ENCODE peak calls at places on chromosomes 1 and 21, in six cellular contexts. H is NT2/D1, F is neural progenitor cell, R is astrocyte, B is GM23248, N is endothelial cell of umbilical vein. D is an unnamed sample.

GRCh38 chr1:247118946-247119446 is 14.8 kb upstream of the ZNF669 start:
- DNase-seq in H (peak), F (peak), R (no peak), B (peak), N (no peak), D (peak)

GRCh38 chr1:229643996-229644748 is 18.1 kb downstream of the URB2 start:
- DNase-seq in H (no peak), F (no peak), R (no peak), B (no peak), N (no peak), D (peak)

GRCh38 chr1:47656719-47657685 is 219.2 kb downstream of the FOXD2 start:
- DNase-seq in H (no peak), F (no peak), R (peak), B (peak), N (peak), D (no peak)

GRCh38 chr1:84827566-84827965 is 65.4 kb downstream of the LPAR3 start:
- DNase-seq in H (no peak), F (no peak), R (no peak), B (no peak), N (no peak), D (no peak)

GRCh38 chr1:98098473-98098872 is 177.6 kb upstream of the DPYD start:
- DNase-seq in H (no peak), F (no peak), R (no peak), B (no peak), N (no peak), D (no peak)

GRCh38 chr1:45589861-45590260 is 6.0 kb downstream of the NASP start:
- DNase-seq in H (no peak), F (no peak), R (no peak), B (no peak), N (no peak), D (no peak)

GRCh38 chr21:45826733-45827692 is 154.6 kb upstream of the COL6A1 start:
- DNase-seq in H (no peak), F (no peak), R (no peak), B (no peak), N (no peak), D (no peak)

GRCh38 chr1:41399148-41399795 is 38.0 kb downstream of the FOXO6 start:
- DNase-seq in H (no peak), F (peak), R (no peak), B (no peak), N (no peak), D (no peak)

GRCh38 chr1:9900142-9901043 is 9.7 kb downstream of the CTNNBIP1 start:
- DNase-seq in H (no peak), F (no peak), R (no peak), B (no peak), N (peak), D (no peak)

GRCh38 chr1:59924653-59925052 is 1.9 kb downstream of the CYP2J2 start:
- DNase-seq in H (no peak), F (no peak), R (no peak), B (no peak), N (no peak), D (no peak)

GRCh38 chr1:54356680-54357147 is 49.5 kb downstream of the SSBP3 start:
- DNase-seq in H (no peak), F (no peak), R (no peak), B (no peak), N (no peak), D (no peak)

GRCh38 chr1:147752531-147752930 is 7.9 kb downstream of the GJA5 start:
- DNase-seq in H (no peak), F (no peak), R (no peak), B (no peak), N (no peak), D (no peak)

GRCh38 chr1:15957221-15958090 is 18.4 kb downstream of the ZBTB17 start:
- DNase-seq in H (no peak), F (peak), R (no peak), B (no peak), N (no peak), D (peak)

GRCh38 chr1:226497276-226497833 is 51.2 kb upstream of the STUM start:
- DNase-seq in H (no peak), F (no peak), R (no peak), B (no peak), N (no peak), D (no peak)

GRCh38 chr21:15421521-15421920 is 308.3 kb upstream of the USP25 start:
- DNase-seq in H (no peak), F (no peak), R (peak), B (no peak), N (no peak), D (no peak)

GRCh38 chr1:223872308-223872878 is 26.6 kb upstream of the TP53BP2 start:
- DNase-seq in H (no peak), F (peak), R (no peak), B (peak), N (no peak), D (no peak)

GRCh38 chr1:32948082-32948722 is 16.4 kb downstream of the RNF19B start:
- DNase-seq in H (no peak), F (no peak), R (no peak), B (no peak), N (no peak), D (no peak)

GRCh38 chr1:52613611-52614373 is 11.6 kb downstream of the GPX7 start:
- DNase-seq in H (peak), F (no peak), R (no peak), B (no peak), N (peak), D (no peak)

GRCh38 chr1:168408531-168409242 is 128.0 kb downstream of the TBX19 start:
- DNase-seq in H (no peak), F (no peak), R (peak), B (peak), N (no peak), D (no peak)

GRCh38 chr1:167708940-167709389 is 12.8 kb upstream of the MPZL1 start:
- DNase-seq in H (no peak), F (no peak), R (no peak), B (no peak), N (no peak), D (no peak)

GRCh38 chr21:45737485-45738166 is 94.1 kb downstream of the PCBP3 start:
- DNase-seq in H (no peak), F (no peak), R (no peak), B (no peak), N (no peak), D (no peak)

GRCh38 chr1:29415156-29415830 is 179.0 kb downstream of the PTPRU start:
- DNase-seq in H (peak), F (peak), R (no peak), B (no peak), N (no peak), D (peak)

GRCh38 chr1:173666646-173667045 is 3.0 kb downstream of the ANKRD45 start:
- DNase-seq in H (no peak), F (no peak), R (peak), B (peak), N (no peak), D (no peak)

DNA sequence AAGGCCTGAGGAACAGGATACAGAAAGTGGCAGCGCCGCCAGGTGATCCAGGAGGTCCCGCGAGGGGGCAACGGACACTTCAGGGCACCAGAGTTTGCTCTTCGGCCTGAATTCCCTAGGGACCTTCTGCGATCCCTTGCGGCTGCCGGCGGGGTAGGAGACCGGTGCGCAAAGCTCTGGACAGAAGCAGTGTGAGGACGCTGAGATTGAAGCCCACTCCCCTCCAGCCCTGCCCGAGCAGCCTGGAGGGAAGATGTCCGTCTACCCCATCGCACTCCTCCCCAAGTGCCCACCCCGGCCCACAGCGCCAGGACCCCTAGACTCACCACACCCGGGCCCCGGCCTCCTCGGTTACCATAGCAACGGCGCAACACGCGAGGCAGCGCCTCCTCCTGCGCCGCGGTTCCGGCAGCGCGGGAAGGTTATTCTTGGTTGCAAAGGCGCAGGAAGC is at the start of gene ANKRD45:
- DNase-seq in H (peak), F (peak), R (peak), B (peak), N (peak), D (no peak)
- H3K9ac ChIP-seq in H (peak), F (no peak), R (peak), B (peak), N (peak), D (no peak)

DNA sequence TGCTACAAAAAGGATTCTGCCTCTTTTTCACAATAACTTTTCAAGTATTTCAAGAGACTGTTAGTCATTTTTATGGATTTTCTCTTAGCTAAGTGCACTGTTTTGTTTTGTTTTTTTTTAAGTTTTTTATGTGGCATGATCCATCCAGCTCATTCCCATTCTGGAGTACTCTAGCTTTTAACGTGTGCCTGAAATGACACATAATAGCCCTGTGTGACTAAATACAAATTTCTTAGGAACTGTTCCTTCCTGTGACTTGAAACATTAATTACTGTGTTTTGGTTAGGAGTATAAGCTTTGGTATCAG is 143.9 kb downstream of the HS2ST1 start:
- DNase-seq in H (no peak), F (no peak), R (no peak), B (peak), N (no peak), D (no peak)
- H3K4me3 ChIP-seq in H (no peak), F (no peak), R (no peak), B (peak), N (no peak), D (peak)

GRCh38 chr1:26535201-26535600 is 5.6 kb downstream of the RPS6KA1 start:
- DNase-seq in H (no peak), F (no peak), R (no peak), B (no peak), N (no peak), D (no peak)
- H3K9ac ChIP-seq in H (no peak), F (no peak), R (no peak), B (no peak), N (no peak), D (no peak)

GRCh38 chr1:203290261-203291089 is 14.8 kb upstream of the BTG2 start:
- DNase-seq in H (peak), F (peak), R (peak), B (peak), N (peak), D (peak)
- H3K4me3 ChIP-seq in H (no peak), F (peak), R (peak), B (no peak), N (no peak), D (peak)

DNA sequence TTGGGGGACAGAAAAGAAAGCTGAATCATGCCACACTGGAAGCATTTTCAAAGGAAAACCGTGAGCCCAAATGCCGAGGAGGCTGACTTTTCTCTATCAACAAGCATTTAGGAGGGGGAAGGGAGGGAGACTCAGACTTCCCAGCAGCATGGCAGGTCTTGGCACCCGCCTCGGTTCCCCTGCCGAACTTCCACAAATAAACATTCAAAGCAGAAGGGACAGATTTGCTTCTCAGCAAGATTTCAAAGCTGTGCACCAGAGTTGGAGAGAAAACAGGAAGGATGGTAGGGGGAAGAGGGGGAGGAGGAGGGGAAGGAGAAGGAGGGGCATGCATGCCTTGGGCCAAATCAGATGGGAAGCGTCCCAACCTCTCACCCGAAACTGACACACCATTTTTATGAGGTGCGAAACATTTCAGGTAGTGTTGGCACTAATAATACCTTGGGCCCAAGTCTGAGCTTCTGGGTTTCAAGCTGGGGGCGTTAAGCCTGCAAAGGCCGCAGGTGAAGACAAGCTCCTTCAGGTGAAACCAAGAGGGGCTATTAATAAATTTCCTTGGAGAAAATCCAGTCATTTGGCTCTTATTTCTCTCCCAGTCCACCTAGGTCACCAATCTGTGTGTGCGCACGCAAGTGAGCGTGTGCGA is 26.4 kb downstream of the ABCA4 start:
- DNase-seq in H (no peak), F (no peak), R (peak), B (peak), N (peak), D (no peak)
- H3K9ac ChIP-seq in H (no peak), F (no peak), R (peak), B (peak), N (peak), D (no peak)

GRCh38 chr1:151370211-151370911 is 2.1 kb downstream of the SELENBP1 start:
- DNase-seq in H (no peak), F (no peak), R (no peak), B (no peak), N (no peak), D (no peak)

GRCh38 chr1:151372411-151372934 is at the start of gene SELENBP1:
- DNase-seq in H (peak), F (peak), R (peak), B (peak), N (peak), D (no peak)

GRCh38 chr1:151371340-151371739 is 1.2 kb downstream of the SELENBP1 start:
- DNase-seq in H (no peak), F (no peak), R (no peak), B (peak), N (no peak), D (no peak)

GRCh38 chr1:151373196-151373595 is 691 bp upstream of the SELENBP1 start:
- DNase-seq in H (no peak), F (no peak), R (no peak), B (no peak), N (no peak), D (no peak)

GRCh38 chr1:151371744-151372410 is 628 bp downstream of the SELENBP1 start:
- DNase-seq in H (no peak), F (no peak), R (peak), B (peak), N (peak), D (no peak)
- H3K4me3 ChIP-seq in H (peak), F (peak), R (peak), B (peak), N (no peak), D (no peak)